ENCODE peak calls at places on chromosomes 11 and 22, in nine cellular contexts. T, I, X, M, O, Y, B, Z and L are unnamed samples.

GRCh38 chr11:126834149-126834548 is 166.4 kb downstream of the KIRREL3 start:
- DNase-seq in Z (no peak), Y (no peak), O (no peak), M (no peak), X (no peak), B (no peak), I (no peak), T (no peak), L (no peak)

GRCh38 chr11:73085189-73085875 is 56.8 kb downstream of the FCHSD2 start:
- DNase-seq in Y (no peak), M (no peak), I (no peak), T (peak; percentile 18), Z (no peak), X (no peak), B (no peak), O (peak; percentile 34), L (no peak)

GRCh38 chr11:49208006-49208721 is at the start of gene FOLH1:
- DNase-seq in X (no peak), I (peak; percentile 79), O (peak; percentile 48), M (no peak), T (peak; percentile 14), Z (no peak), B (no peak), Y (no peak), L (no peak)

GRCh38 chr22:43847376-43848289 is 14.7 kb downstream of the SULT4A1 start:
- DNase-seq in M (no peak), O (no peak), Z (no peak), Y (no peak), T (no peak), I (no peak), X (no peak), B (no peak), L (no peak)

GRCh38 chr11:45872513-45873356 is 12.7 kb upstream of the MAPK8IP1 start:
- DNase-seq in T (peak; percentile 70), Y (no peak), Z (peak; percentile 25), X (peak; percentile 39), B (peak; percentile 74), M (no peak), O (peak; percentile 66), I (peak; percentile 84), L (no peak)

GRCh38 chr11:28759311-28759710 is 651.1 kb downstream of the METTL15 start:
- DNase-seq in M (no peak), O (no peak), X (peak; percentile 27), Y (no peak), T (peak; percentile 15), I (no peak), B (no peak), Z (no peak), L (no peak)

GRCh38 chr11:12354750-12355545 is 22.4 kb upstream of the PARVA start:
- DNase-seq in M (no peak), I (no peak), B (no peak), T (no peak), O (no peak), Z (no peak), X (no peak), Y (no peak), L (no peak)

GRCh38 chr11:86487670-86488069 is 113.0 kb downstream of the CCDC81 start:
- DNase-seq in I (no peak), X (no peak), Z (no peak), Y (no peak), O (no peak), M (no peak), B (no peak), T (no peak), L (no peak)

GRCh38 chr11:18420067-18420466 is 7.9 kb downstream of the LDHC start:
- DNase-seq in I (no peak), M (no peak), X (no peak), B (no peak), T (no peak), Y (no peak), Z (no peak), O (no peak), L (no peak)

GRCh38 chr11:115616941-115617340 is 112.7 kb upstream of the CADM1 start:
- DNase-seq in I (no peak), X (no peak), T (peak; percentile 50), Y (peak; percentile 15), O (no peak), B (no peak), M (no peak), Z (no peak), L (no peak)

GRCh38 chr11:33197915-33198727 is 36.8 kb upstream of the CSTF3 start:
- DNase-seq in O (peak; percentile 79), X (no peak), M (no peak), T (no peak), Z (no peak), Y (no peak), B (no peak), I (no peak), L (no peak)

GRCh38 chr22:32991353-32992115 is 66.6 kb downstream of the SYN3 start:
- DNase-seq in I (no peak), Y (no peak), O (no peak), X (no peak), M (no peak), Z (no peak), T (no peak), B (no peak), L (no peak)

GRCh38 chr11:75639752-75640151 is 29.1 kb downstream of the MAP6 start:
- DNase-seq in O (peak; percentile 34), I (peak; percentile 100), Z (no peak), B (peak; percentile 96), T (peak; percentile 82), M (peak; percentile 49), X (peak; percentile 66), Y (peak; percentile 96), L (no peak)

GRCh38 chr22:49936973-49937757 is 18.7 kb downstream of the CRELD2 start:
- DNase-seq in T (no peak), Y (no peak), I (no peak), M (peak; percentile 51), B (no peak), Z (no peak), X (peak; percentile 57), O (no peak), L (no peak)

GRCh38 chr11:114229062-114229450 is 67.1 kb upstream of the NNMT start:
- DNase-seq in T (no peak), Z (no peak), Y (no peak), M (no peak), X (no peak), B (no peak), O (no peak), I (no peak), L (no peak)

GRCh38 chr11:2940166-2940929 is 11.1 kb upstream of the PHLDA2 start:
- DNase-seq in T (no peak), O (no peak), B (no peak), Y (no peak), Z (no peak), M (no peak), I (peak; percentile 98), X (peak; percentile 70), L (no peak)

GRCh38 chr11:44923796-44924195 is 26.9 kb downstream of the TP53I11 start:
- DNase-seq in B (no peak), Y (peak; percentile 49), I (no peak), M (no peak), Z (no peak), T (no peak), X (no peak), O (no peak), L (no peak)

GRCh38 chr11:45457649-45458048 is 171.5 kb upstream of the SYT13 start:
- DNase-seq in B (no peak), I (no peak), M (no peak), Z (no peak), T (peak; percentile 12), Y (no peak), X (no peak), O (no peak), L (no peak)

GRCh38 chr11:66267379-66268209 is 845 bp upstream of the RAB1B start:
- DNase-seq in I (peak; percentile 93), O (peak; percentile 67), T (peak; percentile 84), M (peak; percentile 79), Y (no peak), B (peak; percentile 65), Z (peak; percentile 92), X (peak; percentile 89), L (peak; percentile 78)

GRCh38 chr11:85483861-85484260 is 143.3 kb downstream of the DLG2 start:
- DNase-seq in T (no peak), O (no peak), Y (no peak), I (no peak), B (no peak), Z (no peak), M (no peak), X (no peak), L (no peak)

GRCh38 chr11:89495951-89496350 is 4.8 kb upstream of the NOX4 start:
- DNase-seq in I (no peak), T (peak; percentile 16), M (no peak), Z (no peak), O (no peak), Y (no peak), X (no peak), B (no peak), L (no peak)

GRCh38 chr11:34105957-34106504 is 602 bp downstream of the NAT10 start:
- DNase-seq in B (no peak), Y (no peak), Z (no peak), T (no peak), X (no peak), O (peak; percentile 43), I (no peak), M (no peak), L (no peak)